ENCODE peak calls at places on chromosomes 7 and 10, in five cellular contexts. I, P, X, L and Y are unnamed samples.

GRCh38 chr10:30155401-30155800 is 96.0 kb upstream of the JCAD start:
- DNase-seq in I (no peak), P (peak), X (no peak), L (no peak), Y (no peak)

GRCh38 chr7:29416906-29417305 is 146.7 kb upstream of the PRR15 start:
- DNase-seq in I (no peak), P (no peak), X (no peak), L (no peak), Y (no peak)

GRCh38 chr10:88187472-88187871 is 324.0 kb downstream of the PTEN start:
- DNase-seq in I (no peak), P (no peak), X (no peak), L (no peak), Y (no peak)

GRCh38 chr7:45681596-45682357 is 107.6 kb downstream of the ADCY1 start:
- DNase-seq in I (no peak), P (no peak), X (no peak), L (peak), Y (peak)

GRCh38 chr7:134593530-134594392 is 44.9 kb downstream of the AKR1B15 start:
- DNase-seq in I (no peak), P (peak), X (no peak), L (peak), Y (peak)

GRCh38 chr10:103575416-103576075 is 82.0 kb downstream of the NEURL1 start:
- DNase-seq in I (no peak), P (no peak), X (no peak), L (no peak), Y (no peak)

GRCh38 chr7:159068893-159069448 is 75.7 kb downstream of the VIPR2 start:
- DNase-seq in I (no peak), P (no peak), X (no peak), L (no peak), Y (no peak)

GRCh38 chr7:44914992-44915607 is 29.8 kb upstream of the PURB start:
- DNase-seq in I (no peak), P (no peak), X (no peak), L (no peak), Y (no peak)

GRCh38 chr10:131159771-131160170 is 151.8 kb downstream of the TCERG1L start:
- DNase-seq in I (peak), P (no peak), X (no peak), L (no peak), Y (no peak)

GRCh38 chr10:90787906-90788491 is 69.8 kb downstream of the HTR7 start:
- DNase-seq in I (peak), P (peak), X (peak), L (no peak), Y (no peak)

GRCh38 chr10:86373828-86374227 is 7.2 kb upstream of the GRID1 start:
- DNase-seq in I (no peak), P (no peak), X (no peak), L (no peak), Y (no peak)

GRCh38 chr10:37821237-37821636 is 36.2 kb downstream of the ZNF248 start:
- DNase-seq in I (no peak), P (no peak), X (no peak), L (no peak), Y (no peak)

GRCh38 chr7:8700076-8700624 is 266.7 kb downstream of the NXPH1 start:
- DNase-seq in I (no peak), P (no peak), X (no peak), L (no peak), Y (no peak)

GRCh38 chr7:74606909-74607255 is 50.6 kb upstream of the GTF2I start:
- DNase-seq in I (no peak), P (no peak), X (no peak), L (no peak), Y (no peak)

GRCh38 chr10:45023426-45023825 is 22.7 kb downstream of the ZNF22 start:
- DNase-seq in I (no peak), P (peak), X (no peak), L (no peak), Y (no peak)

GRCh38 chr7:151687523-151688235 is 168.0 kb upstream of the RHEB start:
- DNase-seq in I (no peak), P (peak), X (no peak), L (no peak), Y (peak)

DNA sequence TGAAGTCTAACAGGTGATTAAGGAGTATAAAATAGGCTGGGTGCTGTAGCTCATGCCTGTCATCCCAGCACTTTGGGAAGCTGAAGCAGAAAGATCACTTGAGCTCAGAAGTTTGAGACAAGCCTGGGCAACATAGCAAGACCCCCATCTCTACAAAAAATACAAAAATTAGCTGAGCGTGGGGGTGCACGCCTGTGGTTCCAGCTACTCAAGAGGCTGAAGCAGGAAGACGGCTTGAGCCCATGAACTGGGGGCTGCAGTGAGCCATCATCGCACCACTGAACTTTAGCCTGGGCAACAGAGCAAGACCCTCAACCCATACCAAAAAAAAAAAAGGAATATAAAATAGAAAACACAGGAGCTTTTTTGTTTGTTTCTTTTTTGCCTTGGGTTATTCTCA is 47.4 kb downstream of the DCLRE1A start:
- DNase-seq in I (no peak), P (no peak), X (no peak), L (no peak), Y (no peak)
- H3K4me3 ChIP-seq in I (no peak), P (no peak), X (no peak), L (no peak), Y (no peak)

DNA sequence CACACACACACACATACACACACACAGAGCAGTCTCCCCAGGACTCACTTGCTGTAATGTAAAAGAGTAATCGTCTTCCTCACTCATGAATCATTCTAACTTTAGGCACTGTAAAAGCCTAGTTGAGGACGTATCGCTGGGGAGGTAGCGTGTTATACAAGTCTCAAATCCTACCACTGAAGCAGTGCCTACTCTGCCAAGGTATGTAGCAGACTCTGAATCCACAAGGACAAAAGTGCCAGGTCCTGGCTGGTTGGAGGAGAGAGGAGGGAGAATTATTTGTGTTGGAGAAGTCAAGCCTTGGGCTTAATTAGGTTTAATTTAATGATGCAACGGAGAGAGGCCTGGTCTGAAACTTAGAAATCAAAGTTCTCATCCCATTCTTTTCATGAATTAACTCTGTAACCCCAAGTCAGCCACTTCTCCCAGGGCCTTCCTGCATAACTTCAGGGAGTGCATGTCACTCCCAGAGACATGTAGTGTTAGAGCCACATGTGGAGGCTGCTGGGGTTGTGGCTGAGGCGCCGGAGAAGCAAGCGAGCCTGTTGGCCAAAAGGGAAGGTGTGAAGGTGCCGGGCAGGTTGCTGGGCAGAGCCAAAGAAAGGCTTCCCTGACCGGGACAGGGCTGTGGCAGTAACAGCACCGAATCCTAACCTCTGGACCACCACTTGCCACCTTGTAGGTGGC is 36.7 kb downstream of the NKX2-3 start:
- DNase-seq in I (no peak), P (no peak), X (no peak), L (no peak), Y (no peak)
- H3K4me3 ChIP-seq in I (no peak), P (no peak), X (no peak), L (no peak), Y (no peak)

GRCh38 chr7:121504478-121504877 is 108.4 kb upstream of the FAM3C start:
- DNase-seq in I (no peak), P (peak), X (no peak), L (peak), Y (no peak)
- H3K4me3 ChIP-seq in I (no peak), P (no peak), X (no peak), L (no peak), Y (no peak)

DNA sequence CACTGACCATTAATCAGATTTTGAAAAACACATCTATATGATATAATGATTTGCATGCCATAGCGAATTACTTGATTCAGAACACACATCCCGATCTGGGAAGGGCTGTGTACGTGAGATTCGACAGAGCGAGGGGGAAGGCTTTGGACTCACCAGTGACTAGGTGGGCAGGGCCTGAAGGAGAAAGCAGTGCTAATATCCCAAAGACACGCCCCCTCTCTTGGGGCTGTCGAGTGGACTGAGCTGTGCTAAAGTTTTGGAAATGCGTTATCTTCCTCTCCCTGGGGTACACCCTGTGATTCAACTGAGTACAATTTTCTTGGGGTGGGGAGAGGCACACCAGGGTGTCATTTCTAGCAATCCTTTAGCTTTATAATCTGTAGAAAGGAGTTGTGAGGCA is 1.8 kb downstream of the LRRC17 start:
- DNase-seq in I (no peak), P (peak), X (no peak), L (no peak), Y (no peak)
- H3K4me3 ChIP-seq in I (no peak), P (peak), X (no peak), L (no peak), Y (no peak)

DNA sequence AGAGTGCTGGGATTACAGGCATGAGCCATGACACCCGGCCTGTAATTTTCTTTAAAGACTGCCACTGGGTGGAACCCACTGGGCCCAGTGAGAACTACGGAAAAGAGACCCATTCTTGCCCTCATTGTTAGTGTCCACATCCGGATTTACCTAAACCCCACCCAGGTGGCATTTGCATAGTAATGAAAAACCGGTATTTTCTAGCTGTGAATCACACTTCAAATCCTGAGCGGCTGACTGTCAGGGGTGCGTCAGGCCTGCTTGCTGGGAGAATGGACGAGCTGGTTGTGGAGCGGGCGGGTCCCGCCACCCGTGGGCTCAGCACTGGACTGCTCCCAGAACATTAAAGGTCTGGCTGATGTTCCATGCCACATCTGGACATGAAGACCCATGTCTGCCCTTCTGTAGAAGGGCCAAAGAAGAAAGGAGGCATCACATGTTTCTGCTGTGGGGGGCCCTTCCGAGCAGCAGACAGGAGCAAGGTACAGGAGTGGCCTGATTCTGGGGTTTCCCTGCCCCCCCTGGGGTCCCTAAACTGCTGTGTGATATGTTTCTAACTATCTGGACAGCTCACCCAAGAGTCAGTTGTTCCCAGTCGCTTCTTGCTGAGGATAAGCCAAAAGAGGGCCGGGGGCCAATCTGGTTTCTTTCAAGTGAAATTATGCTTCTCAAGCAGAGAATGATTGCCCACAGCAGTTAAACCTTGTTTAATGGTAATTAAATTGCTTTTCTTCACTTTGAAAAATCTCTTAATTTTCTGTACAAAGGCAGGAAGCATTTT is 46.4 kb downstream of the KIAA1217 start:
- DNase-seq in I (no peak), P (no peak), X (no peak), L (no peak), Y (no peak)
- H3K4me3 ChIP-seq in I (no peak), P (no peak), X (no peak), L (no peak), Y (no peak)

GRCh38 chr7:4274286-4274685 is 407.8 kb upstream of the FOXK1 start:
- DNase-seq in I (no peak), P (no peak), X (no peak), L (no peak), Y (no peak)

GRCh38 chr7:4272141-4272540 is 410.0 kb upstream of the FOXK1 start:
- DNase-seq in I (no peak), P (no peak), X (no peak), L (no peak), Y (no peak)

GRCh38 chr7:4271716-4272015 is 410.4 kb upstream of the FOXK1 start:
- DNase-seq in I (no peak), P (no peak), X (no peak), L (no peak), Y (no peak)

GRCh38 chr7:4270941-4271715 is 411.0 kb upstream of the FOXK1 start:
- DNase-seq in I (no peak), P (no peak), X (no peak), L (no peak), Y (no peak)

GRCh38 chr7:4273566-4274230 is 408.4 kb upstream of the FOXK1 start:
- DNase-seq in I (no peak), P (no peak), X (no peak), L (no peak), Y (no peak)
- H3K4me3 ChIP-seq in I (no peak), P (no peak), X (no peak), L (no peak), Y (no peak)

DNA sequence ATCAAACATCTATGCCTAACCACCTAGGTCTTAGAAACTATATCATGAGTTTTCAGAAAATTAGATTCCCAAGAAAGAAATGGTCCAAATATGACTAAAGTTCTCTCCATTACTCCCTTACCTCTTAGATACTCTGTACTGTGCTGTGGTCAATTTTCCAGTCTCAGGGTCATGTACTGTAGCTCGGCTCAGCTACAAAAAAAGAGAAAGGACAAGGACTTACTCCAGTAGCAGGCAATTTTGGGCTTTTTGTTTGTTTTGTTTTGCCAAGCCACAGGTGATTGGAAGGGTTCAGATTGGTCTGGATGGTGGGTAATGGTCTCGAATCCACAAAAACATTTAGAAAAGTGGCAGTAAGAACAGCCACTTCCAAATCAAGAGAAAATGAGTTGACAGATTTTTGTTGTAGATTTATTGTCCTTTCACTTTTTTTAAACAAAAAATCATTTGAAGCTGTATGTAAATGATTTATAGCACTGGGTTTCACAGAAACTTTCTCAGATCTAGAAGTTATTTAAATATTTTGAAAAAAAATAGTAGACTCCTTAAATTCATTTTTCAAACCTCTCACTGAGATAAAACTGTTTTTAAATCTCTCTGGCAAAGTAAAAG is 52.8 kb downstream of the P4HA1 start:
- DNase-seq in I (no peak), P (no peak), X (no peak), L (no peak), Y (no peak)
- H3K4me3 ChIP-seq in I (no peak), P (no peak), X (no peak), L (no peak), Y (no peak)

DNA sequence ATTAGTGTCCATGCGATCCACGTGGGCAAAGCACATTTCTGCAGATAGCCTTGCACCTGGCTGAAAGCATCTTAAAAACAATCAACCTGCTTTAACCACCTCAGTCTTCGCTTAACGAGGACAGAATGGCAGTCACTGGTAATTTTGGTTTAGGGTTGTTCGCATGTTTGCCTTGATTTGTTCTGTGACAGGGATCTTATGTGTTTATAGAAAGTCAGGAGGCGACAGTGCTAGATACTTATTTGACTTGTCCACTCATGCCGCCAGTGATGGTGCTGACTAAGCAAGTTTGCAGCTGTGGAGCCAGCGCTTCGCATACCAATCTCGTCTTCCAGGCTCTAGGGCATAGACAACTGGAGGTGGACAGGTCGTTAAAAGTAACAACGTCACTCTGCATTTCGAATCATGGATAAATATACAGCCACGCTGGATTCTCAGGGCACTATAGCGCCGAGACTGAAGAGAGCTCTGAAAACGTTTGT is 1.2 kb upstream of the TMEM243 start:
- DNase-seq in I (no peak), P (no peak), X (no peak), L (no peak), Y (peak)
- H3K4me3 ChIP-seq in I (peak), P (peak), X (peak), L (peak), Y (peak)

DNA sequence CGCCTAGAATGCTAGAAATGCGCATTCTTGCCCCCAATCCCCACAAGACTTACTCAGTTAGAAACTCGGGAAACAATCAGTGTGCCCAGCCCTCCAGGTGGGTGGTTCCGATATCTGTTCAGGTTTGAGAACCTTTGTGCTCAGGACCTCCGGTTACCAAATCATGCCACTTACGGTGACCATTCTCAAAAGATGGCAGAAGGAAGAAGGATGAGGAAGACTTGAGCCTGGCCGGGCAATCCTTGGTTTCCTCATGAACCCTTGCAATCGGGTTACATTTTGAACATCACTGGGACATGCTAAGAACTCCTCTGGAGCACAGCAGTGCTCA is 52.1 kb downstream of the RBM17 start:
- DNase-seq in I (no peak), P (no peak), X (no peak), L (no peak), Y (no peak)
- H3K4me3 ChIP-seq in I (peak), P (peak), X (peak), L (no peak), Y (no peak)

DNA sequence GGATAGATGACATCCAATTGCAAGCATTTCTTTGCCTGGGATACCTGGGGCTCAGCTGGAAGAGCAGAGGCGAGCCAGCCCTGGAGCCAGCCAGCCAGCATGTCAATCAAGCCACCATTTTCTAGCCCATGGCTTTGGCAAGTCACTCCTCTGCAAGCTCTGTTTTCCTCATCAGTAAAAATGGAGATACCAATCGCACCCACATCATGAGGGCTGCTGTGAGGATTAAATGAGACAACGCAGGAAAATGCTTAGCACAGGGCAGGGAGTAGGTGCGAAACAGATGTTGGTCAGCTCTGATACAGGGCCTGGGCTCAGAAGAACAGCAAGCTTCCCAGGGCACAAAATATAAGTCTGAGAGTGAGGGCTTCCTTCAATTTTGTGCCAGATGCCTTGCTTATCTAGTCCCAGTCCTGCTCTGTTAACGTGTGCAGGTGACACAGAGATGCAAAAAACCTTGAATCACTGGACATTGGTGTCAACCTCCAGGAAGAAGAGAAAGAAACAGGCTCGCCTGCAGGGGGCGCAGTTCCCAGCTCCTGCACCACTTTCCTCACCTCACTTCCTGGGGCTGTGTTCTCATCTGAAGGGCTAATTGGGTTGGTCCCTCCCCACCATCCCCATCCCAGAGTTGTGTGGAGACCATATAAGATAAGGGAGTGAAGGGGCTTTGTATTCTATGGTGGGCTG is 72.8 kb upstream of the CACUL1 start:
- DNase-seq in I (no peak), P (no peak), X (no peak), L (no peak), Y (no peak)
- H3K4me3 ChIP-seq in I (no peak), P (no peak), X (no peak), L (no peak), Y (no peak)